ENCODE peak calls at places on chromosomes 4 and X, in five cellular contexts. One of them, this sample, is unnamed.
A peak's percentile ranks its signal among the peaks of the same experiment; 100 is the strongest.

GRCh38 chr4:149279790-149280189 is 535.9 kb downstream of the IQCM start:
- DNase-seq in right lobe of liver: no peak
- DNase-seq in H7: no peak
- DNase-seq in kidney: no peak
- DNase-seq in foreskin fibroblast: no peak
- DNase-seq in this sample: no peak

GRCh38 chr4:157223446-157223845 is 2.9 kb downstream of the GRIA2 start:
- DNase-seq in right lobe of liver: no peak
- DNase-seq in foreskin fibroblast: no peak
- DNase-seq in H7: no peak
- DNase-seq in kidney: no peak
- DNase-seq in this sample: no peak

GRCh38 chrX:21799767-21800166 is 39.6 kb upstream of the MBTPS2 start:
- DNase-seq in right lobe of liver: no peak
- DNase-seq in kidney: no peak
- DNase-seq in H7: no peak
- DNase-seq in foreskin fibroblast: no peak
- DNase-seq in this sample: no peak

GRCh38 chr4:80370635-80371034 is 35.1 kb downstream of the CFAP299 start:
- DNase-seq in foreskin fibroblast: no peak
- DNase-seq in H7: no peak
- DNase-seq in right lobe of liver: no peak
- DNase-seq in kidney: no peak
- DNase-seq in this sample: no peak

GRCh38 chr4:156830356-156830755 is 141.2 kb downstream of the PDGFC start:
- DNase-seq in kidney: no peak
- DNase-seq in H7: no peak
- DNase-seq in foreskin fibroblast: peak; percentile 85
- DNase-seq in right lobe of liver: no peak
- DNase-seq in this sample: peak; percentile 26

GRCh38 chr4:169219440-169219839 is 51.3 kb downstream of the SH3RF1 start:
- DNase-seq in foreskin fibroblast: no peak
- DNase-seq in kidney: no peak
- DNase-seq in right lobe of liver: no peak
- DNase-seq in H7: no peak
- DNase-seq in this sample: no peak

GRCh38 chr4:182922551-182923284 is 5.5 kb upstream of the DCTD start:
- DNase-seq in kidney: no peak
- DNase-seq in H7: no peak
- DNase-seq in foreskin fibroblast: no peak
- DNase-seq in right lobe of liver: no peak
- DNase-seq in this sample: peak; percentile 78

GRCh38 chrX:42524374-42524773 is 253.6 kb downstream of the PPP1R2C start:
- DNase-seq in kidney: no peak
- DNase-seq in H7: no peak
- DNase-seq in foreskin fibroblast: peak; percentile 40
- DNase-seq in right lobe of liver: no peak
- DNase-seq in this sample: no peak

GRCh38 chr4:37538931-37539330 is 147.2 kb downstream of the RELL1 start:
- DNase-seq in H7: no peak
- DNase-seq in kidney: no peak
- DNase-seq in right lobe of liver: no peak
- DNase-seq in foreskin fibroblast: no peak
- DNase-seq in this sample: no peak

GRCh38 chr4:147498031-147498700 is 17.3 kb downstream of the EDNRA start:
- DNase-seq in foreskin fibroblast: peak; percentile 57
- DNase-seq in H7: no peak
- DNase-seq in right lobe of liver: no peak
- DNase-seq in kidney: no peak
- DNase-seq in this sample: peak; percentile 60

GRCh38 chr4:15240764-15241163 is 187.1 kb upstream of the C1QTNF7 start:
- DNase-seq in kidney: no peak
- DNase-seq in right lobe of liver: no peak
- DNase-seq in H7: no peak
- DNase-seq in foreskin fibroblast: no peak
- DNase-seq in this sample: peak; percentile 7

GRCh38 chrX:50071507-50071906 is 129.3 kb downstream of the AKAP4 start:
- DNase-seq in right lobe of liver: no peak
- DNase-seq in foreskin fibroblast: no peak
- DNase-seq in H7: no peak
- DNase-seq in kidney: no peak
- DNase-seq in this sample: no peak

GRCh38 chrX:444305-444704 is 57.6 kb upstream of the PPP2R3B start:
- DNase-seq in foreskin fibroblast: no peak
- DNase-seq in right lobe of liver: peak; percentile 7
- DNase-seq in kidney: no peak
- DNase-seq in H7: no peak
- DNase-seq in this sample: no peak

GRCh38 chrX:15336023-15336413 is 695 bp upstream of the PIGA start:
- DNase-seq in foreskin fibroblast: peak; percentile 24
- DNase-seq in kidney: no peak
- DNase-seq in right lobe of liver: no peak
- DNase-seq in H7: peak; percentile 36
- DNase-seq in this sample: peak; percentile 25

GRCh38 chr4:76011700-76012387 is 4.5 kb upstream of the CXCL9 start:
- DNase-seq in right lobe of liver: no peak
- DNase-seq in H7: peak; percentile 63
- DNase-seq in kidney: no peak
- DNase-seq in foreskin fibroblast: peak; percentile 76
- DNase-seq in this sample: peak; percentile 74

GRCh38 chrX:113157496-113157895 is 316.9 kb upstream of the AMOT start:
- DNase-seq in foreskin fibroblast: no peak
- DNase-seq in right lobe of liver: no peak
- DNase-seq in kidney: no peak
- DNase-seq in H7: no peak
- DNase-seq in this sample: no peak

GRCh38 chr4:36024901-36025610 is 219.3 kb downstream of the ARAP2 start:
- DNase-seq in kidney: no peak
- DNase-seq in right lobe of liver: no peak
- DNase-seq in H7: no peak
- DNase-seq in foreskin fibroblast: no peak
- DNase-seq in this sample: no peak

GRCh38 chr4:1489639-1489995 is 83.4 kb upstream of the NKX1-1 start:
- DNase-seq in right lobe of liver: no peak
- DNase-seq in H7: peak; percentile 57
- DNase-seq in kidney: peak; percentile 39
- DNase-seq in foreskin fibroblast: no peak
- DNase-seq in this sample: no peak

GRCh38 chrX:37330642-37331041 is 18.5 kb upstream of the PRRG1 start:
- DNase-seq in right lobe of liver: no peak
- DNase-seq in kidney: no peak
- DNase-seq in H7: no peak
- DNase-seq in foreskin fibroblast: no peak
- DNase-seq in this sample: no peak

GRCh38 chr4:121822796-121823504 is 733 bp downstream of the CCNA2 start:
- DNase-seq in kidney: no peak
- DNase-seq in right lobe of liver: peak; percentile 60
- DNase-seq in foreskin fibroblast: peak; percentile 9
- DNase-seq in H7: peak; percentile 33
- DNase-seq in this sample: no peak

GRCh38 chr4:121819216-121819980 is 4.3 kb downstream of the CCNA2 start:
- DNase-seq in right lobe of liver: no peak
- DNase-seq in kidney: no peak
- DNase-seq in H7: no peak
- DNase-seq in foreskin fibroblast: no peak
- DNase-seq in this sample: no peak

GRCh38 chr4:121823505-121824170 is at the start of gene CCNA2:
- DNase-seq in kidney: peak; percentile 98
- DNase-seq in foreskin fibroblast: peak; percentile 96
- DNase-seq in H7: peak; percentile 91
- DNase-seq in right lobe of liver: peak; percentile 97
- DNase-seq in this sample: peak; percentile 86

GRCh38 chr4:121824171-121824527 is 466 bp upstream of the CCNA2 start:
- DNase-seq in right lobe of liver: no peak
- DNase-seq in H7: no peak
- DNase-seq in kidney: no peak
- DNase-seq in foreskin fibroblast: no peak
- DNase-seq in this sample: no peak

GRCh38 chr4:121822047-121822446 is 1.6 kb downstream of the CCNA2 start:
- DNase-seq in right lobe of liver: no peak
- DNase-seq in H7: no peak
- DNase-seq in kidney: no peak
- DNase-seq in foreskin fibroblast: no peak
- DNase-seq in this sample: no peak
- H3K4me3 ChIP-seq in right lobe of liver: no peak overlapping the region
- H3K4me3 ChIP-seq in H7: no peak overlapping the region
- H3K4me3 ChIP-seq in kidney: no peak overlapping the region
- H3K4me3 ChIP-seq in foreskin fibroblast: peak overlapping the region; percentile 81
- H3K4me3 ChIP-seq in this sample: peak overlapping the region; percentile 76

DNA sequence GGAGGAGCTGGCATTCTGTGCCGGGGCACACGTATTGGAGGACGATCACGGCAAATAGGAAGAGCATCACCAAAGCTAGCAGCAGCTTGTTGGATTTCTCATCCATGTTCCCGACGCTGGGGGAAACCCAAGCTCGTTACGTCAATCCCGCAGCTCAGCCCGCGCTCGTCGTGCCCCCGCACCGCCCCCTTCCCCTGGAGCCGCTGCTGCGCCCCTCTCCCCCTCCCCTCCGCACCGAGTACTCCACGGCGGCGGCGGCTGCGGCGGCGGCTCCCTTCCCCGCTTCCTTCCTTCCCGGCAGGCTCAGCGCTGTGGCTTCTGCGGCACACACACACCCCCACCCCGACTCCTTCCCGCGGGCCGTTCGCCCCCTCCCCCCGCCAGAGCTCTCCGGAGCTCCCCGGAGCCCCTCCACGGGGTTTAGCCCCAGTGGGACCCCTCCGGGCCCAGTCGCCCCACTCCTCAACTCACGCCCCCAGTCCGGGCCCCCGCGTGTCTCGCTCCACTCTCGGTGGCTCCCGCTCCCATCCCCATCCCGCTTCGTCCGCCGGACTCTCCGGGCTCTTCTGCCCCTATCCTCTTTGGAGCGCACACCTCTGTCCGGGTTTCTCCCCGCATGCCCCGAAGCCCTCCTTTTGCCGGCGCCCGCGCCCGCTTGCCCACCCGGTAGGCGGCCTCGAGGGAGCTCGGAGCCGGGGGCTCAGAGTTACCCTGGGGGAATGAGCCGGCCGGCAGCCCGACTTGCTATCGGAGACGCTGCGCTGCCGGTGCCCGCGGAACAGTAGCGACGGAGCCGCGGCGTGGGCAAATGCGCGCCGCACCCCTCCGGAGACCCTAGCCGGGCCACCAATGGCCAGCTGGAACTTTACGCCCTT is 981 bp downstream of the HS6ST2 start:
- DNase-seq in kidney: peak; percentile 71
- DNase-seq in H7: peak; percentile 88
- DNase-seq in foreskin fibroblast: no peak
- DNase-seq in right lobe of liver: no peak
- DNase-seq in this sample: no peak
- H3K4me3 ChIP-seq in kidney: peak overlapping the region; percentile 38
- H3K4me3 ChIP-seq in H7: peak overlapping the region; percentile 72
- H3K4me3 ChIP-seq in foreskin fibroblast: no peak overlapping the region
- H3K4me3 ChIP-seq in right lobe of liver: no peak overlapping the region
- H3K4me3 ChIP-seq in this sample: peak overlapping the region; percentile 46

DNA sequence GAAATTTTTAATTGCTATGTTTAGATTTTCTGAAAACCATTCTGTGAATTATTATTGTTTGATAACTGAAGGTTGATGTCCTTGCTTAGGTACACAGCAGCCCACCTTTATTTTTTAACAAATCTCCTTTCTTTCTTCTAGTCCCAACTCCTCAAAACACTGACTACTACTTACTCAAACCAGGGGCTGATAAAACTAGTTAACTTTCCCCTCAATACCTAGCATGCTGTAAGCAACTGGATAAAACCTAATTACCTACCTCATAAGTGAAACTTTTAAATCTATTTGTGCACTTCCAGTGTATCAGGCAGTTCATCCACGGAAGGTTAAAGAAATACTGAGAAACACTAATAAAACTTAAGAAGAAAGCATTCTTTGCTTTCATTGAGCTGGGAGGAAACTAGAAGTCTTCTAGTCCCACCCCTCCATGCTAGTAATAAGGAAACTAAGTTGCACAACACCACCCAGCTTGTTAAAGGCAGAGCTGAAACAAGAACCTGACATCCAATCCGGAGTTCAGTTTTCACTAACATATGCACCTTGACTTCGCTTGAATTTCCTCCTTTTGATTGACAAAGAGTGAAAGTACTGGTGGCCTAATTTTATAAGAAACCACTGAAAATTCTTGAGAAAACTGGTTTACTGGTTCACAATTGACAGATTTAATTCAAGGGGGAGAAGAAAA is 180.2 kb upstream of the TET2 start:
- DNase-seq in right lobe of liver: no peak
- DNase-seq in kidney: no peak
- DNase-seq in foreskin fibroblast: no peak
- DNase-seq in H7: no peak
- DNase-seq in this sample: no peak
- H3K4me3 ChIP-seq in right lobe of liver: no peak overlapping the region
- H3K4me3 ChIP-seq in kidney: peak overlapping the region; percentile 9
- H3K4me3 ChIP-seq in foreskin fibroblast: no peak overlapping the region
- H3K4me3 ChIP-seq in H7: no peak overlapping the region
- H3K4me3 ChIP-seq in this sample: no peak overlapping the region

GRCh38 chrX:133410555-133410954 is 4.7 kb downstream of the GPC4 start:
- DNase-seq in kidney: no peak
- DNase-seq in right lobe of liver: no peak
- DNase-seq in foreskin fibroblast: no peak
- DNase-seq in H7: no peak
- DNase-seq in this sample: no peak
- H3K4me3 ChIP-seq in kidney: no peak overlapping the region
- H3K4me3 ChIP-seq in right lobe of liver: no peak overlapping the region
- H3K4me3 ChIP-seq in foreskin fibroblast: no peak overlapping the region
- H3K4me3 ChIP-seq in H7: no peak overlapping the region
- H3K4me3 ChIP-seq in this sample: no peak overlapping the region

GRCh38 chr4:146029939-146030710 is 91.5 kb upstream of the ZNF827 start:
- DNase-seq in kidney: no peak
- DNase-seq in foreskin fibroblast: no peak
- DNase-seq in H7: peak; percentile 4
- DNase-seq in right lobe of liver: no peak
- DNase-seq in this sample: no peak
- H3K4me3 ChIP-seq in kidney: no peak overlapping the region
- H3K4me3 ChIP-seq in foreskin fibroblast: no peak overlapping the region
- H3K4me3 ChIP-seq in H7: no peak overlapping the region
- H3K4me3 ChIP-seq in right lobe of liver: no peak overlapping the region
- H3K4me3 ChIP-seq in this sample: no peak overlapping the region

GRCh38 chr4:185591679-185592141 is 56.4 kb upstream of the PDLIM3 start:
- DNase-seq in right lobe of liver: no peak
- DNase-seq in H7: no peak
- DNase-seq in foreskin fibroblast: no peak
- DNase-seq in kidney: no peak
- DNase-seq in this sample: peak; percentile 43
- H3K4me3 ChIP-seq in right lobe of liver: no peak overlapping the region
- H3K4me3 ChIP-seq in H7: no peak overlapping the region
- H3K4me3 ChIP-seq in foreskin fibroblast: no peak overlapping the region
- H3K4me3 ChIP-seq in kidney: no peak overlapping the region
- H3K4me3 ChIP-seq in this sample: no peak overlapping the region

GRCh38 chrX:54357414-54358377 is at the start of gene WNK3:
- DNase-seq in foreskin fibroblast: peak; percentile 56
- DNase-seq in kidney: peak; percentile 92
- DNase-seq in H7: peak; percentile 91
- DNase-seq in right lobe of liver: peak; percentile 90
- DNase-seq in this sample: peak; percentile 56
- H3K4me3 ChIP-seq in foreskin fibroblast: peak within 1 kb of the TSS; percentile 61
- H3K4me3 ChIP-seq in kidney: peak within 1 kb of the TSS; percentile 54
- H3K4me3 ChIP-seq in H7: peak within 1 kb of the TSS; percentile 81
- H3K4me3 ChIP-seq in right lobe of liver: peak within 1 kb of the TSS; percentile 52
- H3K4me3 ChIP-seq in this sample: peak within 1 kb of the TSS; percentile 60

GRCh38 chr4:172869621-172870268 is 298.9 kb upstream of the GALNT7 start:
- DNase-seq in kidney: no peak
- DNase-seq in H7: no peak
- DNase-seq in foreskin fibroblast: no peak
- DNase-seq in right lobe of liver: no peak
- DNase-seq in this sample: no peak
- H3K4me3 ChIP-seq in kidney: no peak overlapping the region
- H3K4me3 ChIP-seq in H7: no peak overlapping the region
- H3K4me3 ChIP-seq in foreskin fibroblast: no peak overlapping the region
- H3K4me3 ChIP-seq in right lobe of liver: no peak overlapping the region
- H3K4me3 ChIP-seq in this sample: no peak overlapping the region